ENCODE peak calls at places on chromosomes 12 and 14, in seven cellular contexts. One of them, this sample, is unnamed.

GRCh38 chr14:34336501-34336900 is 125.5 kb downstream of the SPTSSA start:
- DNase-seq in AG09309: no peak
- DNase-seq in AML-193: no peak
- DNase-seq in hepatic stellate cell: no peak
- DNase-seq in ELR: no peak
- DNase-seq in transverse colon: no peak
- DNase-seq in Peyer's patch: no peak
- DNase-seq in this sample: no peak

GRCh38 chr14:35631071-35631805 is 97.3 kb downstream of the INSM2 start:
- DNase-seq in AG09309: no peak
- DNase-seq in ELR: no peak
- DNase-seq in hepatic stellate cell: no peak
- DNase-seq in Peyer's patch: no peak
- DNase-seq in AML-193: no peak
- DNase-seq in transverse colon: no peak
- DNase-seq in this sample: no peak

GRCh38 chr12:6288235-6288634 is 22.2 kb upstream of the PLEKHG6 start:
- DNase-seq in hepatic stellate cell: no peak
- DNase-seq in transverse colon: no peak
- DNase-seq in ELR: peak
- DNase-seq in AML-193: no peak
- DNase-seq in AG09309: no peak
- DNase-seq in Peyer's patch: no peak
- DNase-seq in this sample: no peak

GRCh38 chr12:1533602-1534304 is 60.6 kb downstream of the FBXL14 start:
- DNase-seq in hepatic stellate cell: peak
- DNase-seq in AML-193: peak
- DNase-seq in ELR: peak
- DNase-seq in transverse colon: peak
- DNase-seq in Peyer's patch: no peak
- DNase-seq in AG09309: no peak
- DNase-seq in this sample: peak

GRCh38 chr14:89303452-89304435 is 113.3 kb downstream of the FOXN3 start:
- DNase-seq in transverse colon: peak
- DNase-seq in AML-193: peak
- DNase-seq in hepatic stellate cell: peak
- DNase-seq in ELR: peak
- DNase-seq in AG09309: peak
- DNase-seq in Peyer's patch: no peak
- DNase-seq in this sample: peak

GRCh38 chr14:90235179-90235976 is 21.0 kb upstream of the PSMC1 start:
- DNase-seq in transverse colon: peak
- DNase-seq in Peyer's patch: peak
- DNase-seq in hepatic stellate cell: peak
- DNase-seq in ELR: peak
- DNase-seq in AG09309: no peak
- DNase-seq in AML-193: peak
- DNase-seq in this sample: peak

GRCh38 chr12:11630046-11630706 is 19.3 kb upstream of the ETV6 start:
- DNase-seq in transverse colon: no peak
- DNase-seq in Peyer's patch: no peak
- DNase-seq in ELR: no peak
- DNase-seq in AML-193: no peak
- DNase-seq in AG09309: no peak
- DNase-seq in hepatic stellate cell: no peak
- DNase-seq in this sample: no peak

GRCh38 chr12:122001379-122002209 is 20.1 kb upstream of the BCL7A start:
- DNase-seq in AG09309: no peak
- DNase-seq in Peyer's patch: no peak
- DNase-seq in transverse colon: no peak
- DNase-seq in ELR: no peak
- DNase-seq in AML-193: no peak
- DNase-seq in hepatic stellate cell: no peak
- DNase-seq in this sample: no peak

This sample was measured in HT1080.